ENCODE peak calls at places on chromosomes 13 and 19, in eight cellular contexts. S is hepatic stellate cell, Q is globus pallidus, G is NCI-H446, Y is EL, W is A549, F is NCI-H2081, B is T-helper 2 cell. M is an unnamed sample.

GRCh38 chr13:102550507-102550906 is 46.3 kb upstream of the TPP2 start:
- DNase-seq in Y (no peak), F (no peak), W (no peak), B (no peak), S (no peak), Q (no peak), G (no peak), M (no peak)

GRCh38 chr13:46885018-46885417 is 11.8 kb downstream of the HTR2A start:
- DNase-seq in S (no peak), F (no peak), Y (peak), W (no peak), B (no peak), G (no peak), Q (no peak), M (no peak)

GRCh38 chr19:11296264-11296663 is 304 bp downstream of the TSPAN16 start:
- DNase-seq in Y (no peak), G (no peak), S (no peak), Q (no peak), F (no peak), B (no peak), W (no peak), M (no peak)

GRCh38 chr19:54302252-54302651 is 10.7 kb downstream of the LILRA5 start:
- DNase-seq in W (no peak), Q (peak), S (no peak), B (no peak), Y (no peak), G (no peak), F (no peak), M (no peak)

GRCh38 chr13:99062593-99062992 is 84.7 kb upstream of the DOCK9 start:
- DNase-seq in Y (peak), B (no peak), F (peak), S (peak), Q (peak), G (no peak), W (no peak), M (peak)

GRCh38 chr19:42076375-42076944 is 494 bp downstream of the ZNF574 start:
- DNase-seq in Q (no peak), G (no peak), Y (no peak), B (no peak), W (no peak), S (no peak), F (no peak), M (no peak)

GRCh38 chr19:45395524-45396388 is 9.1 kb downstream of the PPP1R13L start:
- DNase-seq in Q (no peak), B (no peak), Y (no peak), S (no peak), W (no peak), F (no peak), G (no peak), M (no peak)

GRCh38 chr19:11479470-11480080 is 1.3 kb downstream of the ELAVL3 start:
- DNase-seq in B (no peak), F (peak), G (no peak), Q (peak), W (no peak), Y (no peak), S (no peak), M (no peak)

GRCh38 chr19:17841810-17842662 is 5.7 kb downstream of the JAK3 start:
- DNase-seq in Y (peak), S (no peak), Q (no peak), F (peak), G (peak), B (no peak), W (peak), M (peak)

GRCh38 chr19:50870417-50871089 is 2.7 kb upstream of the KLK2 start:
- DNase-seq in W (peak), G (no peak), S (no peak), Q (no peak), F (no peak), Y (no peak), B (no peak), M (no peak)

GRCh38 chr19:6768236-6768785 is 1.1 kb upstream of the SH2D3A start:
- DNase-seq in Q (no peak), S (no peak), Y (no peak), W (no peak), G (no peak), F (no peak), B (no peak), M (no peak)

GRCh38 chr19:48959341-48960239 is 4.9 kb downstream of the BAX start:
- DNase-seq in G (no peak), B (no peak), W (peak), Y (no peak), F (no peak), Q (no peak), S (no peak), M (no peak)

GRCh38 chr13:51423766-51424165 is 29.1 kb downstream of the INTS6 start:
- DNase-seq in W (no peak), F (no peak), S (no peak), B (no peak), G (no peak), Q (no peak), Y (no peak), M (no peak)

M was measured in NCI-H1694.